ENCODE peak calls at places on chromosomes 3 and 15, in ten cellular contexts. One of them, this sample, is unnamed.

GRCh38 chr3:113249111-113249510 is 37.8 kb downstream of the BOC start:
- DNase-seq in coronary artery: no peak
- DNase-seq in GM23248: peak
- DNase-seq in pulmonary artery endothelial cell: no peak
- DNase-seq in HuH-7: no peak
- DNase-seq in HFFc6: peak
- DNase-seq in osteoblast: peak
- DNase-seq in natural killer cell: no peak
- DNase-seq in stimulated activated CD8-positive, alpha-beta memory T cell treated with anti-CD3 and anti-CD28 coated beads, Interleukin-4, amount 100 ng/mL, for 1 hour: no peak
- DNase-seq in AG20443: peak
- DNase-seq in this sample: no peak

GRCh38 chr3:60594025-60594424 is 657.2 kb downstream of the FHIT start:
- DNase-seq in coronary artery: peak
- DNase-seq in osteoblast: no peak
- DNase-seq in natural killer cell: no peak
- DNase-seq in pulmonary artery endothelial cell: no peak
- DNase-seq in HuH-7: no peak
- DNase-seq in AG20443: peak
- DNase-seq in HFFc6: no peak
- DNase-seq in GM23248: no peak
- DNase-seq in stimulated activated CD8-positive, alpha-beta memory T cell treated with anti-CD3 and anti-CD28 coated beads, Interleukin-4, amount 100 ng/mL, for 1 hour: no peak
- DNase-seq in this sample: no peak

GRCh38 chr3:180018588-180018987 is 18.1 kb downstream of the PEX5L start:
- DNase-seq in natural killer cell: no peak
- DNase-seq in GM23248: no peak
- DNase-seq in HFFc6: no peak
- DNase-seq in stimulated activated CD8-positive, alpha-beta memory T cell treated with anti-CD3 and anti-CD28 coated beads, Interleukin-4, amount 100 ng/mL, for 1 hour: no peak
- DNase-seq in pulmonary artery endothelial cell: no peak
- DNase-seq in HuH-7: no peak
- DNase-seq in coronary artery: no peak
- DNase-seq in AG20443: no peak
- DNase-seq in osteoblast: no peak
- DNase-seq in this sample: no peak

GRCh38 chr3:78496458-78496857 is 1271.3 kb downstream of the ROBO1 start:
- DNase-seq in natural killer cell: no peak
- DNase-seq in HuH-7: no peak
- DNase-seq in coronary artery: no peak
- DNase-seq in GM23248: no peak
- DNase-seq in AG20443: no peak
- DNase-seq in osteoblast: no peak
- DNase-seq in pulmonary artery endothelial cell: no peak
- DNase-seq in stimulated activated CD8-positive, alpha-beta memory T cell treated with anti-CD3 and anti-CD28 coated beads, Interleukin-4, amount 100 ng/mL, for 1 hour: no peak
- DNase-seq in HFFc6: no peak
- DNase-seq in this sample: no peak

GRCh38 chr3:119330858-119331257 is 36.7 kb downstream of the ARHGAP31 start:
- DNase-seq in coronary artery: no peak
- DNase-seq in natural killer cell: no peak
- DNase-seq in HFFc6: no peak
- DNase-seq in AG20443: no peak
- DNase-seq in osteoblast: no peak
- DNase-seq in HuH-7: no peak
- DNase-seq in pulmonary artery endothelial cell: no peak
- DNase-seq in stimulated activated CD8-positive, alpha-beta memory T cell treated with anti-CD3 and anti-CD28 coated beads, Interleukin-4, amount 100 ng/mL, for 1 hour: no peak
- DNase-seq in GM23248: no peak
- DNase-seq in this sample: no peak

GRCh38 chr3:177591371-177591770 is 394.1 kb upstream of the TBL1XR1 start:
- DNase-seq in AG20443: no peak
- DNase-seq in natural killer cell: peak
- DNase-seq in HuH-7: no peak
- DNase-seq in stimulated activated CD8-positive, alpha-beta memory T cell treated with anti-CD3 and anti-CD28 coated beads, Interleukin-4, amount 100 ng/mL, for 1 hour: no peak
- DNase-seq in pulmonary artery endothelial cell: no peak
- DNase-seq in GM23248: peak
- DNase-seq in coronary artery: no peak
- DNase-seq in HFFc6: no peak
- DNase-seq in osteoblast: peak
- DNase-seq in this sample: no peak

GRCh38 chr3:71543371-71544016 is 40.0 kb downstream of the FOXP1 start:
- DNase-seq in HuH-7: no peak
- DNase-seq in natural killer cell: no peak
- DNase-seq in pulmonary artery endothelial cell: no peak
- DNase-seq in AG20443: no peak
- DNase-seq in GM23248: peak
- DNase-seq in HFFc6: no peak
- DNase-seq in stimulated activated CD8-positive, alpha-beta memory T cell treated with anti-CD3 and anti-CD28 coated beads, Interleukin-4, amount 100 ng/mL, for 1 hour: no peak
- DNase-seq in osteoblast: no peak
- DNase-seq in coronary artery: no peak
- DNase-seq in this sample: no peak

GRCh38 chr15:60179786-60180391 is 175.8 kb downstream of the FOXB1 start:
- DNase-seq in natural killer cell: no peak
- DNase-seq in HFFc6: peak
- DNase-seq in GM23248: peak
- DNase-seq in pulmonary artery endothelial cell: peak
- DNase-seq in osteoblast: no peak
- DNase-seq in HuH-7: peak
- DNase-seq in stimulated activated CD8-positive, alpha-beta memory T cell treated with anti-CD3 and anti-CD28 coated beads, Interleukin-4, amount 100 ng/mL, for 1 hour: no peak
- DNase-seq in AG20443: peak
- DNase-seq in coronary artery: no peak
- DNase-seq in this sample: peak

GRCh38 chr15:70023064-70023768 is 74.5 kb downstream of the TLE3 start:
- DNase-seq in HuH-7: no peak
- DNase-seq in HFFc6: peak
- DNase-seq in pulmonary artery endothelial cell: no peak
- DNase-seq in natural killer cell: peak
- DNase-seq in stimulated activated CD8-positive, alpha-beta memory T cell treated with anti-CD3 and anti-CD28 coated beads, Interleukin-4, amount 100 ng/mL, for 1 hour: peak
- DNase-seq in coronary artery: no peak
- DNase-seq in AG20443: peak
- DNase-seq in osteoblast: peak
- DNase-seq in GM23248: peak
- DNase-seq in this sample: peak

GRCh38 chr15:44541282-44541958 is 4.5 kb downstream of the EIF3J start:
- DNase-seq in stimulated activated CD8-positive, alpha-beta memory T cell treated with anti-CD3 and anti-CD28 coated beads, Interleukin-4, amount 100 ng/mL, for 1 hour: no peak
- DNase-seq in pulmonary artery endothelial cell: peak
- DNase-seq in AG20443: peak
- DNase-seq in coronary artery: no peak
- DNase-seq in HFFc6: peak
- DNase-seq in HuH-7: no peak
- DNase-seq in GM23248: peak
- DNase-seq in natural killer cell: no peak
- DNase-seq in osteoblast: peak
- DNase-seq in this sample: no peak

GRCh38 chr3:52090131-52090548 is 33.8 kb upstream of the DUSP7 start:
- DNase-seq in GM23248: peak
- DNase-seq in natural killer cell: no peak
- DNase-seq in coronary artery: peak
- DNase-seq in osteoblast: peak
- DNase-seq in stimulated activated CD8-positive, alpha-beta memory T cell treated with anti-CD3 and anti-CD28 coated beads, Interleukin-4, amount 100 ng/mL, for 1 hour: no peak
- DNase-seq in AG20443: peak
- DNase-seq in HuH-7: no peak
- DNase-seq in pulmonary artery endothelial cell: peak
- DNase-seq in HFFc6: peak
- DNase-seq in this sample: no peak

GRCh38 chr15:40891810-40892448 is 2.3 kb upstream of the VPS18 start:
- DNase-seq in AG20443: peak
- DNase-seq in natural killer cell: no peak
- DNase-seq in osteoblast: peak
- DNase-seq in HuH-7: no peak
- DNase-seq in pulmonary artery endothelial cell: no peak
- DNase-seq in GM23248: peak
- DNase-seq in stimulated activated CD8-positive, alpha-beta memory T cell treated with anti-CD3 and anti-CD28 coated beads, Interleukin-4, amount 100 ng/mL, for 1 hour: no peak
- DNase-seq in coronary artery: no peak
- DNase-seq in HFFc6: peak
- DNase-seq in this sample: peak

GRCh38 chr15:70318996-70319465 is 221.3 kb upstream of the TLE3 start:
- DNase-seq in coronary artery: no peak
- DNase-seq in AG20443: peak
- DNase-seq in HuH-7: no peak
- DNase-seq in HFFc6: peak
- DNase-seq in stimulated activated CD8-positive, alpha-beta memory T cell treated with anti-CD3 and anti-CD28 coated beads, Interleukin-4, amount 100 ng/mL, for 1 hour: no peak
- DNase-seq in pulmonary artery endothelial cell: no peak
- DNase-seq in GM23248: peak
- DNase-seq in osteoblast: peak
- DNase-seq in natural killer cell: no peak
- DNase-seq in this sample: no peak

GRCh38 chr3:61936344-61936937 is 375.1 kb downstream of the PTPRG start:
- DNase-seq in coronary artery: no peak
- DNase-seq in HuH-7: peak
- DNase-seq in osteoblast: peak
- DNase-seq in pulmonary artery endothelial cell: no peak
- DNase-seq in stimulated activated CD8-positive, alpha-beta memory T cell treated with anti-CD3 and anti-CD28 coated beads, Interleukin-4, amount 100 ng/mL, for 1 hour: no peak
- DNase-seq in AG20443: peak
- DNase-seq in HFFc6: peak
- DNase-seq in natural killer cell: no peak
- DNase-seq in GM23248: peak
- DNase-seq in this sample: peak

GRCh38 chr3:27521179-27521871 is 37.1 kb upstream of the SLC4A7 start:
- DNase-seq in HuH-7: peak
- DNase-seq in AG20443: peak
- DNase-seq in pulmonary artery endothelial cell: no peak
- DNase-seq in HFFc6: peak
- DNase-seq in osteoblast: peak
- DNase-seq in GM23248: peak
- DNase-seq in stimulated activated CD8-positive, alpha-beta memory T cell treated with anti-CD3 and anti-CD28 coated beads, Interleukin-4, amount 100 ng/mL, for 1 hour: no peak
- DNase-seq in natural killer cell: no peak
- DNase-seq in coronary artery: no peak
- DNase-seq in this sample: no peak

GRCh38 chr3:192850501-192850981 is 67.1 kb downstream of the MB21D2 start:
- DNase-seq in osteoblast: peak
- DNase-seq in coronary artery: no peak
- DNase-seq in HuH-7: peak
- DNase-seq in AG20443: no peak
- DNase-seq in pulmonary artery endothelial cell: no peak
- DNase-seq in GM23248: peak
- DNase-seq in natural killer cell: no peak
- DNase-seq in HFFc6: peak
- DNase-seq in stimulated activated CD8-positive, alpha-beta memory T cell treated with anti-CD3 and anti-CD28 coated beads, Interleukin-4, amount 100 ng/mL, for 1 hour: no peak
- DNase-seq in this sample: no peak

This sample was measured in HAP-1.